ENCODE peak calls at places on chromosomes 7 and 10, in nine cellular contexts. U, S, E, M, P, R, N, O and F are unnamed samples.

GRCh38 chr10:116521424-116522305 is 24.1 kb upstream of the PNLIP start:
- DNase-seq in U (no peak), R (peak), E (peak), O (peak), N (no peak), P (peak), S (peak), M (peak), F (peak)

GRCh38 chr7:138460649-138461607 is 869 bp downstream of the TRIM24 start:
- DNase-seq in R (peak), N (no peak), U (no peak), O (peak), P (peak), M (peak), S (peak), E (peak), F (peak)

GRCh38 chr7:133364959-133365680 is 112.2 kb downstream of the EXOC4 start:
- DNase-seq in S (no peak), R (no peak), N (no peak), E (no peak), P (no peak), U (no peak), M (peak), O (no peak), F (no peak)

GRCh38 chr10:3584926-3585784 is 199.9 kb downstream of the KLF6 start:
- DNase-seq in U (peak), N (no peak), P (no peak), S (no peak), M (no peak), R (no peak), E (no peak), O (no peak), F (no peak)

GRCh38 chr7:142711722-142712616 is 37.3 kb upstream of the PRSS1 start:
- DNase-seq in U (no peak), O (no peak), E (no peak), S (peak), P (peak), R (peak), N (no peak), M (peak), F (peak)

GRCh38 chr10:52805414-52806285 is 33.1 kb upstream of the MBL2 start:
- DNase-seq in S (no peak), N (no peak), M (no peak), O (no peak), E (no peak), R (no peak), P (no peak), U (no peak), F (no peak)

GRCh38 chr7:37247881-37248280 is 200.8 kb downstream of the ELMO1 start:
- DNase-seq in N (no peak), R (no peak), M (peak), P (no peak), E (no peak), S (peak), U (no peak), O (no peak), F (peak)

GRCh38 chr10:107727762-107728317 is 563.3 kb upstream of the SORCS1 start:
- DNase-seq in P (no peak), E (peak), O (no peak), S (peak), R (no peak), N (no peak), U (no peak), M (peak), F (peak)

GRCh38 chr10:76786673-76787072 is 850.9 kb downstream of the KCNMA1 start:
- DNase-seq in M (no peak), N (no peak), U (no peak), R (no peak), S (no peak), E (no peak), O (no peak), P (no peak), F (no peak)

DNA sequence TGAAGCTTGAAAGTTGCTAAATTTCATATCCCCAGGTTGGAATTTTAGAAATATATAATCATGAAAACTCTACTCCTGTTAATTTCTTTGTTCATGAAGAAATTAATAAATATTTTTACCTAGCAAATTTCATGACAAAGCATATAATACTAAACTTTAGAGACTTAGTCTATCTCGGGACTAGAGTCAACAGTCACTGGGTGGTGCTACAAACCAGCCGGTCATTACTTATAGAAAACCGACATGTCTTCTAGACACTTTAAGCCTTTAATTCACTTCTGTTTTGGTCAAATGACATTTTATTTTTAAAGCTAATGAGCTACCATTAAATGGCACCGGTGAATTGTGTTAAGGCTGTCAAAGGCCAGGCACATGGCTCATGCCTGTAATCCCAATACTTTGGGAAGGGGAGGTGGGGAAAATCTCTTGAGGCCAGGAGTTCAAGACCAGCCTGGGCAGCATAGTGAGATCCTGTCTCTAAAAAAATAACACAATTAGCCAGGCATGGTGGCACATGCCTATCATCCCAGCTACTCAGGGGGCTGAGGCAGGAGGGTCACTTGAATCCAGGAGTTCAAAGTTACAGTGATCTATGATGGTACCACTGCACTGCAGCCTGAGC is 270.1 kb downstream of the CACNA2D1 start:
- DNase-seq in R (no peak), P (no peak), O (no peak), N (no peak), S (no peak), U (no peak), M (no peak), E (no peak), F (no peak)
- TF ChIP-seq CTCF in R (no peak), P (no peak), O (no peak), N (no peak), S (peak), U (no peak), M (no peak), E (no peak), F (no peak)

DNA sequence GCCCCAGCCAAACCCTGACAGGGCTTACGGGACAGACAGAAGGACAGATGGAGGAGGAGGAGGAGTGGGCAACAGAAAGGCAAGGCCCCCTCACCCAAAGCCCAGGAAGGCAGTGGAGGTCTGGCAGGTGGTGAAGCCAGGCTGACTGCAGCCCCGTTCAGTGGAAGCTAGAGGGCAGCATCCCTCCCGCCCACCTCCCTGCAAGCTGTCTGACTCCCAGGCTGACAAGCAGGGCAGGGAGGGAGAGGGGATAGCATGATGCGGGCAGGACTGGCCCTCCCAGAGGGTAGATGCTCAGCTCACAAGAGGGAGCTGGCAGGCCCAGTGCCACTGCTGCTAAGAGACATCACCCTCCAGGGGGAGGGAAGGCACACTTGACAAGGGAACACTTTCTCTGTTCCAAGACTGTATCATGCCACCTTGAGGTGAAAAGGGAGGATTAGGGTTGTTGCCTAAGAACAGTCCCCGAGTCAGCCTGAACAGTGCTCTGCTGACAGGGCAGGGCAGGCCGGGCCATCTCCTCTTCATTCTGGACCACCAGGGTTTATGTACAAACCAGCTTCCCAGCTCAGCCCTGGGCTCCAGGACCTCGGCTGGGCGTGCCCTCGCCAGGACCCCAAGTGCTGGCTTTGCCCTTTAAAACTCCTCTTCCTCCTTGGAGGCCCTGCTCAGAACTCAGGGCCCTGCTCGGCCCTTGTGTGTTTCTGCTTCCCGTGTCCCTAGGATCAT is 61.8 kb downstream of the RASGEF1A start:
- DNase-seq in O (peak), U (no peak), M (peak), S (peak), E (peak), P (peak), N (peak), R (peak), F (peak)
- TF ChIP-seq CTCF in O (peak), U (peak), M (peak), S (peak), E (peak), P (peak), N (peak), R (peak), F (peak)

DNA sequence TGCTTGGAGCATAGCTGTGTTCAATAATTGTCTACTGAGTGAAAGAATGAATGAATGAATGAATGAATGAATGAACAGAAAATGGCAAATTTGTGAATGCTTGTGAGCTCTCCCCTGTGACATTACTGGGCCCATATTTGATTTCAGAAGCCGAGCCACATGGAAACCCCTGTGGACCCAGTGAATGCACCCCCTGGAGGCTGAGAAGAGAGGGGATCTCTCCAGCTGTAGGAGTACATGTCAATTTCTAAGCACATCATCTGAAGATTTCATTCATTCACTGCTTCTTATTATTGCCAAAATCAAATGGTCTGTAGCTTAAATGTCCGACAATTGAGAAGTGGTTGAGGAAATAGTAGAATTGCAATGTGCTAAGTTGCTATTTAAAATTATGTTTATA is 58.3 kb upstream of the DOCK1 start:
- DNase-seq in E (no peak), R (no peak), P (no peak), U (peak), M (no peak), S (no peak), O (no peak), N (no peak), F (no peak)
- TF ChIP-seq CTCF in E (no peak), R (no peak), P (no peak), U (no peak), M (no peak), S (no peak), O (no peak), N (no peak), F (peak)

GRCh38 chr7:15005672-15006071 is 103.1 kb upstream of the DGKB start:
- DNase-seq in R (no peak), M (no peak), O (no peak), E (no peak), P (no peak), S (no peak), U (no peak), N (no peak), F (no peak)

GRCh38 chr7:15012135-15012534 is 109.6 kb upstream of the DGKB start:
- DNase-seq in U (no peak), O (no peak), E (no peak), S (no peak), R (no peak), N (no peak), M (no peak), P (no peak), F (no peak)

GRCh38 chr7:15011289-15011688 is 108.7 kb upstream of the DGKB start:
- DNase-seq in O (no peak), R (no peak), M (no peak), N (no peak), U (no peak), S (no peak), E (no peak), P (no peak), F (no peak)

GRCh38 chr7:15007507-15007906 is 105.0 kb upstream of the DGKB start:
- DNase-seq in M (peak), O (no peak), E (no peak), S (peak), N (no peak), P (no peak), R (peak), U (no peak), F (no peak)
- TF ChIP-seq CTCF in M (no peak), O (no peak), E (no peak), S (peak), N (peak), P (peak), R (peak), U (no peak), F (peak)

GRCh38 chr7:149872419-149873073 is 1.2 kb upstream of the ATP6V0E2 start:
- DNase-seq in U (peak), O (peak), S (peak), E (peak), R (peak), P (no peak), N (peak), M (peak), F (peak)
- TF ChIP-seq CTCF in U (peak), O (peak), S (peak), E (no peak), R (no peak), P (no peak), N (peak), M (no peak), F (peak)

DNA sequence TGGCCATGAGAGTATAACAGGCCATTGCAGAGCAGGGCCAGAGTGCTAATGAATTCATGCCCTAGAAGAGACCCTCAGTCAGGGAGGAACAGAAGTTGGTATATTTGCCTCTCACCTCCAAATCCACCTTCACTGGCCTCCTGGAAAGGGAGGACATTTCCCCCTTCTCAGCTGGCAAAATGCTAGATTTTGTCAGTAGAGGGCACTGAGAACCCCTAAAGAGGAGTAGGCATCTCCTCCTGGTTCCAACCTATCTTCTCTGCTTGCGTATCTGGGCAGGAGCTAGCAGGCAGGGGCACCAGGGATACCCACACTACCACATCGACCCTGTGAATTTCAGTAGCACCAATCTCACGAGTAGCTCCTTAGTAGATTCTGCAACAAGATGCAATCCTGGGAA is 79.8 kb upstream of the GHITM start:
- DNase-seq in U (no peak), N (no peak), M (peak), R (no peak), E (no peak), O (no peak), S (no peak), P (no peak), F (no peak)
- TF ChIP-seq CTCF in U (no peak), N (no peak), M (no peak), R (peak), E (no peak), O (no peak), S (peak), P (no peak), F (no peak)

DNA sequence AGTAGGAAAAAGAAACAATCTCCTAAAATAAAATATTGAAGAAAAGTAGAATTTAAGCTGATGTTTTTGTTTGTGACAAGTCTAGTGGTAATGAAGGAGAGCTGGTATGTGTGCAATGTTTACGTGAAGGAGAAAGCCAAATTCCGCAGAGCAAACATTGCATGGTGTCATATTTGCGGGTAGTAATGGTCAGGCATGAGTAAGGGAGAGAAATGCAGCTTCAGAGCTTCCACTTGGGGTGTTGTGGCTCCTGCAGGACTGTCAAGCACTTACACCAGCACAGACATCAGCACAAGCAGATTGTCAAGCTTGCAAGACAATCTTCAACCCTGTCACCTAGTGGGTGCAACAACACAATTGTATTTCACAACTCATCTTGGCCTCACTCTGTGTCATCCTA is 136.5 kb upstream of the ETV1 start:
- DNase-seq in U (no peak), S (no peak), P (no peak), E (no peak), N (no peak), M (no peak), R (no peak), O (no peak), F (no peak)
- TF ChIP-seq CTCF in U (no peak), S (no peak), P (no peak), E (no peak), N (no peak), M (no peak), R (no peak), O (no peak), F (no peak)

GRCh38 chr7:73611017-73611555 is 13.2 kb downstream of the MLXIPL start:
- DNase-seq in U (no peak), O (no peak), M (no peak), P (no peak), E (no peak), S (no peak), N (no peak), R (no peak), F (no peak)

GRCh38 chr7:73613954-73614735 is 10.2 kb downstream of the MLXIPL start:
- DNase-seq in U (no peak), E (peak), S (peak), R (no peak), P (no peak), O (no peak), N (no peak), M (peak), F (no peak)

GRCh38 chr7:73615886-73616285 is 8.4 kb downstream of the MLXIPL start:
- DNase-seq in R (no peak), M (no peak), P (no peak), E (no peak), S (no peak), O (no peak), N (no peak), U (no peak), F (peak)

GRCh38 chr7:73610105-73610504 is 14.2 kb downstream of the MLXIPL start:
- DNase-seq in E (no peak), P (no peak), U (no peak), O (no peak), M (no peak), N (no peak), S (no peak), R (no peak), F (no peak)

GRCh38 chr7:73612598-73613269 is 11.6 kb downstream of the MLXIPL start:
- DNase-seq in U (no peak), O (no peak), N (no peak), P (no peak), M (peak), E (peak), S (peak), R (no peak), F (peak)
- TF ChIP-seq CTCF in U (no peak), O (no peak), N (peak), P (no peak), M (peak), E (no peak), S (peak), R (no peak), F (peak)